ENCODE peak calls at places on chromosomes 11 and 22, in four cellular contexts. T is G401, L is cardiac muscle cell, D is activated T-cell treated with anti-CD3 and anti-CD28 coated beads for 1 hour. M is an unnamed sample.

GRCh38 chr11:116379185-116379828 is 393.5 kb downstream of the BUD13 start:
- DNase-seq in T (no peak), L (peak), D (no peak), M (no peak)

GRCh38 chr11:9893474-9893873 is 229.6 kb downstream of the SWAP70 start:
- DNase-seq in T (no peak), L (no peak), D (no peak), M (no peak)

GRCh38 chr11:134313821-134314607 is 17.8 kb upstream of the GLB1L2 start:
- DNase-seq in T (no peak), L (no peak), D (no peak), M (no peak)

GRCh38 chr11:123308077-123308476 is 113.0 kb upstream of the CLMP start:
- DNase-seq in T (peak), L (peak), D (no peak), M (no peak)

GRCh38 chr11:22466809-22467208 is 128.6 kb downstream of the SLC17A6 start:
- DNase-seq in T (no peak), L (peak), D (no peak), M (no peak)

GRCh38 chr22:22787805-22788459 is 99.7 kb upstream of the IGLL5 start:
- DNase-seq in T (peak), L (peak), D (peak), M (peak)

GRCh38 chr22:33891455-33891854 is 28.8 kb downstream of the LARGE1 start:
- DNase-seq in T (no peak), L (no peak), D (no peak), M (no peak)

GRCh38 chr22:26484360-26484706 is 656 bp downstream of the SRRD start:
- DNase-seq in T (no peak), L (no peak), D (no peak), M (no peak)

GRCh38 chr22:38352436-38352835 is 35.2 kb upstream of the CSNK1E start:
- DNase-seq in T (no peak), L (no peak), D (no peak), M (no peak)

GRCh38 chr22:35314161-35314942 is 14.7 kb downstream of the TOM1 start:
- DNase-seq in T (no peak), L (no peak), D (no peak), M (no peak)

GRCh38 chr11:131186629-131187075 is 183.8 kb upstream of the NTM start:
- DNase-seq in T (no peak), L (peak), D (no peak), M (no peak)

GRCh38 chr22:38756631-38757463 is 1.0 kb upstream of the SUN2 start:
- DNase-seq in T (peak), L (no peak), D (no peak), M (no peak)

GRCh38 chr11:68128682-68129327 is 7.6 kb upstream of the CHKA start:
- DNase-seq in T (peak), L (peak), D (no peak), M (peak)

GRCh38 chr22:47801541-47802245 is 1039.2 kb downstream of the TBC1D22A start:
- DNase-seq in T (no peak), L (no peak), D (no peak), M (no peak)

GRCh38 chr11:116072776-116073175 is 568.6 kb upstream of the CADM1 start:
- DNase-seq in T (no peak), L (no peak), D (no peak), M (no peak)

GRCh38 chr22:46099740-46100139 is 50.6 kb upstream of the PPARA start:
- DNase-seq in T (no peak), L (no peak), D (no peak), M (no peak)

M was measured in HuH-7.5.